ENCODE peak calls at places on chromosomes 11 and 22, in nine cellular contexts. L is left ventricle myocardium inferior; T is cardiac fibroblast; U is stimulated activated CD4-positive, alpha-beta T cell treated with anti-CD3 and anti-CD28 coated beads, Interleukin-1b, Interleukin-23, amount 100 ng/mL, for 24 hours; N is type B pancreatic cell; P is SW 1271; I is kidney tubule cell; C is stimulated activated CD8-positive, alpha-beta memory T cell treated with anti-CD3 and anti-CD28 coated beads, Interleukin-15, amount 100 ng/mL, for 24 hours; Z is progenitor cell of endocrine pancreas. X is an unnamed sample.

GRCh38 chr11:21806508-21806907 is 386.4 kb upstream of the ANO5 start:
- DNase-seq in C (no peak), N (no peak), I (no peak), U (no peak), Z (no peak), L (no peak), P (no peak), T (no peak), X (no peak)

GRCh38 chr22:19109198-19110063 is 12.8 kb downstream of the DGCR2 start:
- DNase-seq in I (peak), P (no peak), L (no peak), T (peak), U (no peak), C (no peak), Z (no peak), N (no peak), X (no peak)

GRCh38 chr11:128707671-128708070 is 13.8 kb downstream of the FLI1 start:
- DNase-seq in C (no peak), L (no peak), Z (no peak), P (no peak), T (peak), I (no peak), U (no peak), N (no peak), X (no peak)

GRCh38 chr11:17021550-17021949 is 7.3 kb upstream of the PLEKHA7 start:
- DNase-seq in T (no peak), U (no peak), P (no peak), L (no peak), Z (no peak), I (no peak), C (no peak), N (peak), X (no peak)

GRCh38 chr22:46187862-46188261 is 37.5 kb downstream of the PPARA start:
- DNase-seq in Z (no peak), C (no peak), L (no peak), U (no peak), T (no peak), P (no peak), I (peak), N (no peak), X (no peak)

GRCh38 chr11:74288911-74289310 is 22.5 kb downstream of the P4HA3 start:
- DNase-seq in L (no peak), P (no peak), U (no peak), Z (no peak), T (peak), C (no peak), I (no peak), N (no peak), X (no peak)

GRCh38 chr11:46389450-46390330 is 1.9 kb downstream of the CHRM4 start:
- DNase-seq in T (peak), I (peak), N (no peak), L (peak), C (no peak), Z (peak), U (no peak), P (no peak), X (peak)

GRCh38 chr11:47431356-47432083 is 5.3 kb upstream of the PSMC3 start:
- DNase-seq in C (no peak), U (no peak), T (no peak), I (no peak), L (no peak), N (no peak), P (no peak), Z (no peak), X (no peak)

GRCh38 chr11:35845860-35846259 is 98.0 kb upstream of the LDLRAD3 start:
- DNase-seq in U (no peak), I (no peak), N (no peak), Z (no peak), T (no peak), C (no peak), P (no peak), L (no peak), X (no peak)

GRCh38 chr11:41714101-41714500 is 254.6 kb upstream of the LRRC4C start:
- DNase-seq in L (no peak), Z (no peak), I (peak), N (no peak), C (no peak), T (no peak), U (no peak), P (no peak), X (no peak)

GRCh38 chr22:40855960-40856512 is 403 bp downstream of the ST13 start:
- DNase-seq in N (no peak), I (peak), P (no peak), Z (peak), T (peak), C (peak), L (peak), U (no peak), X (peak)

GRCh38 chr22:22519591-22519990 is 479 bp downstream of the ZNF280A start:
- DNase-seq in N (no peak), T (no peak), Z (no peak), U (no peak), C (no peak), I (no peak), L (no peak), P (no peak), X (no peak)

GRCh38 chr22:45971389-45972028 is 5.5 kb downstream of the WNT7B start:
- DNase-seq in I (no peak), Z (no peak), L (no peak), C (no peak), U (no peak), P (no peak), T (no peak), N (no peak), X (no peak)

GRCh38 chr11:16982256-16982671 is 31.9 kb downstream of the PLEKHA7 start:
- DNase-seq in U (no peak), T (no peak), C (no peak), L (no peak), N (no peak), P (no peak), Z (no peak), I (peak), X (no peak)

GRCh38 chr22:37972527-37972926 is 11.8 kb downstream of the SOX10 start:
- DNase-seq in T (no peak), N (no peak), C (no peak), I (no peak), Z (no peak), U (no peak), P (no peak), L (no peak), X (no peak)

GRCh38 chr22:42863349-42863911 is 6.4 kb upstream of the ARFGAP3 start:
- DNase-seq in L (no peak), U (peak), T (peak), N (no peak), C (no peak), P (no peak), I (peak), Z (no peak), X (no peak)

GRCh38 chr11:86179646-86180064 is 64.9 kb upstream of the EED start:
- DNase-seq in C (no peak), N (no peak), L (no peak), I (peak), T (no peak), U (no peak), P (no peak), Z (no peak), X (no peak)

GRCh38 chr11:9982127-9982795 is 311.8 kb downstream of the SBF2 start:
- DNase-seq in P (no peak), U (no peak), Z (no peak), C (no peak), N (no peak), L (no peak), T (peak), I (no peak), X (no peak)

GRCh38 chr22:39238561-39238960 is 6.2 kb downstream of the PDGFB start:
- DNase-seq in I (no peak), N (no peak), U (no peak), C (no peak), P (no peak), T (no peak), Z (no peak), L (no peak), X (no peak)

GRCh38 chr11:8794677-8795103 is 112.1 kb downstream of the RPL27A start:
- DNase-seq in L (no peak), C (no peak), P (no peak), Z (peak), I (no peak), U (no peak), N (no peak), T (no peak), X (no peak)

GRCh38 chr11:86873573-86874083 is 73.3 kb downstream of the PRSS23 start:
- DNase-seq in N (no peak), U (no peak), Z (no peak), T (peak), I (no peak), L (no peak), C (no peak), P (no peak), X (no peak)